ENCODE peak calls at places on chromosomes 13 and 19, in nine cellular contexts. One of them, this sample, is unnamed.

GRCh38 chr19:57026476-57026875 is 93.3 kb upstream of the USP29 start:
- DNase-seq in iPS-NIHi11: no peak
- DNase-seq in smooth muscle cell of the brain vasculature: no peak
- DNase-seq in activated gamma-delta T cell treated with Interleukin-2 at 50 U/mL for 16 hours: no peak
- DNase-seq in suprapubic skin: no peak
- DNase-seq in stimulated activated CD4-positive, alpha-beta T cell treated with anti-CD3 and anti-CD28 coated beads, Interleukin-15, amount 100 ng/mL, for 1 hour: no peak
- DNase-seq in SK-MEL-5: no peak
- DNase-seq in activated T-helper 9 cell treated with anti-CD3 and anti-CD28 coated beads, Interleukin-2, amount 50 U/mL, for 16 hours: no peak
- DNase-seq in epithelial cell of esophagus: no peak
- DNase-seq in this sample: no peak

GRCh38 chr13:84405286-84405685 is 523.0 kb upstream of the SLITRK1 start:
- DNase-seq in iPS-NIHi11: no peak
- DNase-seq in smooth muscle cell of the brain vasculature: no peak
- DNase-seq in activated gamma-delta T cell treated with Interleukin-2 at 50 U/mL for 16 hours: no peak
- DNase-seq in suprapubic skin: no peak
- DNase-seq in stimulated activated CD4-positive, alpha-beta T cell treated with anti-CD3 and anti-CD28 coated beads, Interleukin-15, amount 100 ng/mL, for 1 hour: no peak
- DNase-seq in SK-MEL-5: no peak
- DNase-seq in activated T-helper 9 cell treated with anti-CD3 and anti-CD28 coated beads, Interleukin-2, amount 50 U/mL, for 16 hours: no peak
- DNase-seq in epithelial cell of esophagus: no peak
- DNase-seq in this sample: no peak

GRCh38 chr19:16419671-16420394 is 51.9 kb downstream of the EPS15L1 start:
- DNase-seq in smooth muscle cell of the brain vasculature: no peak
- DNase-seq in suprapubic skin: no peak
- DNase-seq in stimulated activated CD4-positive, alpha-beta T cell treated with anti-CD3 and anti-CD28 coated beads, Interleukin-15, amount 100 ng/mL, for 1 hour: no peak
- DNase-seq in iPS-NIHi11: peak
- DNase-seq in activated T-helper 9 cell treated with anti-CD3 and anti-CD28 coated beads, Interleukin-2, amount 50 U/mL, for 16 hours: no peak
- DNase-seq in SK-MEL-5: no peak
- DNase-seq in activated gamma-delta T cell treated with Interleukin-2 at 50 U/mL for 16 hours: no peak
- DNase-seq in epithelial cell of esophagus: no peak
- DNase-seq in this sample: no peak

GRCh38 chr13:40352807-40353562 is 313.5 kb downstream of the FOXO1 start:
- DNase-seq in activated gamma-delta T cell treated with Interleukin-2 at 50 U/mL for 16 hours: no peak
- DNase-seq in activated T-helper 9 cell treated with anti-CD3 and anti-CD28 coated beads, Interleukin-2, amount 50 U/mL, for 16 hours: no peak
- DNase-seq in SK-MEL-5: no peak
- DNase-seq in smooth muscle cell of the brain vasculature: no peak
- DNase-seq in epithelial cell of esophagus: no peak
- DNase-seq in suprapubic skin: peak
- DNase-seq in iPS-NIHi11: no peak
- DNase-seq in stimulated activated CD4-positive, alpha-beta T cell treated with anti-CD3 and anti-CD28 coated beads, Interleukin-15, amount 100 ng/mL, for 1 hour: no peak
- DNase-seq in this sample: no peak

GRCh38 chr13:43246382-43246781 is 223.0 kb downstream of the DNAJC15 start:
- DNase-seq in SK-MEL-5: no peak
- DNase-seq in stimulated activated CD4-positive, alpha-beta T cell treated with anti-CD3 and anti-CD28 coated beads, Interleukin-15, amount 100 ng/mL, for 1 hour: no peak
- DNase-seq in suprapubic skin: no peak
- DNase-seq in iPS-NIHi11: no peak
- DNase-seq in epithelial cell of esophagus: no peak
- DNase-seq in smooth muscle cell of the brain vasculature: no peak
- DNase-seq in activated gamma-delta T cell treated with Interleukin-2 at 50 U/mL for 16 hours: no peak
- DNase-seq in activated T-helper 9 cell treated with anti-CD3 and anti-CD28 coated beads, Interleukin-2, amount 50 U/mL, for 16 hours: no peak
- DNase-seq in this sample: no peak

GRCh38 chr13:51697181-51697580 is 106.8 kb downstream of the DHRS12 start:
- DNase-seq in suprapubic skin: no peak
- DNase-seq in smooth muscle cell of the brain vasculature: peak
- DNase-seq in activated gamma-delta T cell treated with Interleukin-2 at 50 U/mL for 16 hours: no peak
- DNase-seq in SK-MEL-5: no peak
- DNase-seq in stimulated activated CD4-positive, alpha-beta T cell treated with anti-CD3 and anti-CD28 coated beads, Interleukin-15, amount 100 ng/mL, for 1 hour: no peak
- DNase-seq in iPS-NIHi11: no peak
- DNase-seq in activated T-helper 9 cell treated with anti-CD3 and anti-CD28 coated beads, Interleukin-2, amount 50 U/mL, for 16 hours: no peak
- DNase-seq in epithelial cell of esophagus: no peak
- DNase-seq in this sample: no peak

GRCh38 chr13:23447927-23448326 is 14.4 kb upstream of the SACS start:
- DNase-seq in iPS-NIHi11: no peak
- DNase-seq in suprapubic skin: no peak
- DNase-seq in smooth muscle cell of the brain vasculature: no peak
- DNase-seq in stimulated activated CD4-positive, alpha-beta T cell treated with anti-CD3 and anti-CD28 coated beads, Interleukin-15, amount 100 ng/mL, for 1 hour: no peak
- DNase-seq in activated gamma-delta T cell treated with Interleukin-2 at 50 U/mL for 16 hours: no peak
- DNase-seq in activated T-helper 9 cell treated with anti-CD3 and anti-CD28 coated beads, Interleukin-2, amount 50 U/mL, for 16 hours: no peak
- DNase-seq in SK-MEL-5: no peak
- DNase-seq in epithelial cell of esophagus: peak
- DNase-seq in this sample: no peak

GRCh38 chr13:52393572-52394357 is 12.2 kb downstream of the THSD1 start:
- DNase-seq in smooth muscle cell of the brain vasculature: no peak
- DNase-seq in activated T-helper 9 cell treated with anti-CD3 and anti-CD28 coated beads, Interleukin-2, amount 50 U/mL, for 16 hours: no peak
- DNase-seq in activated gamma-delta T cell treated with Interleukin-2 at 50 U/mL for 16 hours: no peak
- DNase-seq in epithelial cell of esophagus: no peak
- DNase-seq in SK-MEL-5: no peak
- DNase-seq in suprapubic skin: no peak
- DNase-seq in stimulated activated CD4-positive, alpha-beta T cell treated with anti-CD3 and anti-CD28 coated beads, Interleukin-15, amount 100 ng/mL, for 1 hour: no peak
- DNase-seq in iPS-NIHi11: no peak
- DNase-seq in this sample: no peak

GRCh38 chr19:17235618-17236413 is 9.8 kb downstream of the OCEL1 start:
- DNase-seq in suprapubic skin: no peak
- DNase-seq in iPS-NIHi11: peak
- DNase-seq in SK-MEL-5: peak
- DNase-seq in epithelial cell of esophagus: peak
- DNase-seq in activated T-helper 9 cell treated with anti-CD3 and anti-CD28 coated beads, Interleukin-2, amount 50 U/mL, for 16 hours: peak
- DNase-seq in stimulated activated CD4-positive, alpha-beta T cell treated with anti-CD3 and anti-CD28 coated beads, Interleukin-15, amount 100 ng/mL, for 1 hour: peak
- DNase-seq in smooth muscle cell of the brain vasculature: no peak
- DNase-seq in activated gamma-delta T cell treated with Interleukin-2 at 50 U/mL for 16 hours: peak
- DNase-seq in this sample: peak

GRCh38 chr13:100039740-100040139 is 49.2 kb upstream of the PCCA start:
- DNase-seq in iPS-NIHi11: no peak
- DNase-seq in suprapubic skin: no peak
- DNase-seq in SK-MEL-5: peak
- DNase-seq in activated T-helper 9 cell treated with anti-CD3 and anti-CD28 coated beads, Interleukin-2, amount 50 U/mL, for 16 hours: no peak
- DNase-seq in smooth muscle cell of the brain vasculature: no peak
- DNase-seq in activated gamma-delta T cell treated with Interleukin-2 at 50 U/mL for 16 hours: no peak
- DNase-seq in stimulated activated CD4-positive, alpha-beta T cell treated with anti-CD3 and anti-CD28 coated beads, Interleukin-15, amount 100 ng/mL, for 1 hour: no peak
- DNase-seq in epithelial cell of esophagus: peak
- DNase-seq in this sample: no peak

GRCh38 chr19:45876411-45877197 is 9.3 kb downstream of the IRF2BP1 start:
- DNase-seq in smooth muscle cell of the brain vasculature: no peak
- DNase-seq in suprapubic skin: no peak
- DNase-seq in epithelial cell of esophagus: no peak
- DNase-seq in stimulated activated CD4-positive, alpha-beta T cell treated with anti-CD3 and anti-CD28 coated beads, Interleukin-15, amount 100 ng/mL, for 1 hour: no peak
- DNase-seq in iPS-NIHi11: peak
- DNase-seq in activated T-helper 9 cell treated with anti-CD3 and anti-CD28 coated beads, Interleukin-2, amount 50 U/mL, for 16 hours: no peak
- DNase-seq in SK-MEL-5: no peak
- DNase-seq in activated gamma-delta T cell treated with Interleukin-2 at 50 U/mL for 16 hours: no peak
- DNase-seq in this sample: no peak

GRCh38 chr13:77697208-77698103 is at the start of gene SLAIN1:
- DNase-seq in SK-MEL-5: peak
- DNase-seq in iPS-NIHi11: peak
- DNase-seq in activated T-helper 9 cell treated with anti-CD3 and anti-CD28 coated beads, Interleukin-2, amount 50 U/mL, for 16 hours: peak
- DNase-seq in stimulated activated CD4-positive, alpha-beta T cell treated with anti-CD3 and anti-CD28 coated beads, Interleukin-15, amount 100 ng/mL, for 1 hour: peak
- DNase-seq in activated gamma-delta T cell treated with Interleukin-2 at 50 U/mL for 16 hours: peak
- DNase-seq in smooth muscle cell of the brain vasculature: no peak
- DNase-seq in suprapubic skin: peak
- DNase-seq in epithelial cell of esophagus: peak
- DNase-seq in this sample: peak

This sample was measured in stimulated activated effector memory CD8-positive, alpha-beta T cell treated with anti-CD3 and anti-CD28 coated beads, Interleukin-12 subunit alpha, Interleukin-12 subunit beta, amount 100 ng/mL, for 72 hours.